ENCODE peak calls at places on chromosomes 13 and 19, in eight cellular contexts. One of them, this sample, is unnamed.
A peak's percentile ranks its signal among the peaks of the same experiment; 100 is the strongest.

GRCh38 chr19:58379276-58379675 is 1.6 kb downstream of the ZNF837 start:
- DNase-seq in GM23248: no peak
- DNase-seq in omental fat pad: no peak
- DNase-seq in occipital lobe: no peak
- DNase-seq in aorta: no peak
- DNase-seq in stimulated activated CD8-positive, alpha-beta memory T cell treated with anti-CD3 and anti-CD28 coated beads, Interleukin-2, amount 100 ng/mL, for 1 hour: no peak
- DNase-seq in tibial artery: no peak
- DNase-seq in activated T-cell treated with anti-CD3 and anti-CD28 coated beads, Interleukin-2, amount 50 U/mL, for 4 hours: no peak
- DNase-seq in this sample: no peak

GRCh38 chr19:11033251-11033650 is 56.0 kb upstream of the LDLR start:
- DNase-seq in aorta: no peak
- DNase-seq in GM23248: no peak
- DNase-seq in omental fat pad: no peak
- DNase-seq in stimulated activated CD8-positive, alpha-beta memory T cell treated with anti-CD3 and anti-CD28 coated beads, Interleukin-2, amount 100 ng/mL, for 1 hour: no peak
- DNase-seq in tibial artery: no peak
- DNase-seq in occipital lobe: no peak
- DNase-seq in activated T-cell treated with anti-CD3 and anti-CD28 coated beads, Interleukin-2, amount 50 U/mL, for 4 hours: no peak
- DNase-seq in this sample: no peak

GRCh38 chr19:10713317-10713716 is 4.6 kb upstream of the DNM2 start:
- DNase-seq in omental fat pad: no peak
- DNase-seq in aorta: no peak
- DNase-seq in occipital lobe: no peak
- DNase-seq in GM23248: no peak
- DNase-seq in tibial artery: no peak
- DNase-seq in stimulated activated CD8-positive, alpha-beta memory T cell treated with anti-CD3 and anti-CD28 coated beads, Interleukin-2, amount 100 ng/mL, for 1 hour: no peak
- DNase-seq in activated T-cell treated with anti-CD3 and anti-CD28 coated beads, Interleukin-2, amount 50 U/mL, for 4 hours: no peak
- DNase-seq in this sample: no peak

GRCh38 chr19:39188960-39189359 is 7.8 kb upstream of the NCCRP1 start:
- DNase-seq in GM23248: no peak
- DNase-seq in omental fat pad: no peak
- DNase-seq in aorta: no peak
- DNase-seq in occipital lobe: no peak
- DNase-seq in activated T-cell treated with anti-CD3 and anti-CD28 coated beads, Interleukin-2, amount 50 U/mL, for 4 hours: no peak
- DNase-seq in tibial artery: no peak
- DNase-seq in stimulated activated CD8-positive, alpha-beta memory T cell treated with anti-CD3 and anti-CD28 coated beads, Interleukin-2, amount 100 ng/mL, for 1 hour: no peak
- DNase-seq in this sample: no peak

GRCh38 chr19:55640043-55640576 is 692 bp upstream of the ZNF580 start:
- DNase-seq in stimulated activated CD8-positive, alpha-beta memory T cell treated with anti-CD3 and anti-CD28 coated beads, Interleukin-2, amount 100 ng/mL, for 1 hour: peak; percentile 54
- DNase-seq in omental fat pad: no peak
- DNase-seq in GM23248: peak; percentile 93
- DNase-seq in aorta: peak; percentile 91
- DNase-seq in activated T-cell treated with anti-CD3 and anti-CD28 coated beads, Interleukin-2, amount 50 U/mL, for 4 hours: peak; percentile 74
- DNase-seq in tibial artery: peak; percentile 81
- DNase-seq in occipital lobe: no peak
- DNase-seq in this sample: no peak

GRCh38 chr19:13300421-13301030 is 150.3 kb downstream of the IER2 start:
- DNase-seq in activated T-cell treated with anti-CD3 and anti-CD28 coated beads, Interleukin-2, amount 50 U/mL, for 4 hours: no peak
- DNase-seq in stimulated activated CD8-positive, alpha-beta memory T cell treated with anti-CD3 and anti-CD28 coated beads, Interleukin-2, amount 100 ng/mL, for 1 hour: no peak
- DNase-seq in occipital lobe: no peak
- DNase-seq in aorta: no peak
- DNase-seq in GM23248: no peak
- DNase-seq in tibial artery: no peak
- DNase-seq in omental fat pad: no peak
- DNase-seq in this sample: no peak

GRCh38 chr13:104310861-104311260 is 1244.6 kb upstream of the SLC10A2 start:
- DNase-seq in stimulated activated CD8-positive, alpha-beta memory T cell treated with anti-CD3 and anti-CD28 coated beads, Interleukin-2, amount 100 ng/mL, for 1 hour: no peak
- DNase-seq in aorta: no peak
- DNase-seq in tibial artery: no peak
- DNase-seq in GM23248: no peak
- DNase-seq in occipital lobe: no peak
- DNase-seq in omental fat pad: no peak
- DNase-seq in activated T-cell treated with anti-CD3 and anti-CD28 coated beads, Interleukin-2, amount 50 U/mL, for 4 hours: no peak
- DNase-seq in this sample: no peak

GRCh38 chr19:5354403-5354802 is 13.8 kb upstream of the PTPRS start:
- DNase-seq in omental fat pad: no peak
- DNase-seq in tibial artery: no peak
- DNase-seq in activated T-cell treated with anti-CD3 and anti-CD28 coated beads, Interleukin-2, amount 50 U/mL, for 4 hours: no peak
- DNase-seq in aorta: no peak
- DNase-seq in occipital lobe: no peak
- DNase-seq in GM23248: peak; percentile 33
- DNase-seq in stimulated activated CD8-positive, alpha-beta memory T cell treated with anti-CD3 and anti-CD28 coated beads, Interleukin-2, amount 100 ng/mL, for 1 hour: no peak
- DNase-seq in this sample: no peak

GRCh38 chr19:46471778-46472543 is 598 bp upstream of the PNMA8A start:
- DNase-seq in stimulated activated CD8-positive, alpha-beta memory T cell treated with anti-CD3 and anti-CD28 coated beads, Interleukin-2, amount 100 ng/mL, for 1 hour: no peak
- DNase-seq in tibial artery: peak; percentile 37
- DNase-seq in omental fat pad: no peak
- DNase-seq in aorta: peak; percentile 3
- DNase-seq in GM23248: no peak
- DNase-seq in activated T-cell treated with anti-CD3 and anti-CD28 coated beads, Interleukin-2, amount 50 U/mL, for 4 hours: no peak
- DNase-seq in occipital lobe: no peak
- DNase-seq in this sample: no peak

GRCh38 chr19:4343845-4344713 is 717 bp downstream of the MPND start:
- DNase-seq in activated T-cell treated with anti-CD3 and anti-CD28 coated beads, Interleukin-2, amount 50 U/mL, for 4 hours: no peak
- DNase-seq in GM23248: no peak
- DNase-seq in occipital lobe: no peak
- DNase-seq in tibial artery: no peak
- DNase-seq in stimulated activated CD8-positive, alpha-beta memory T cell treated with anti-CD3 and anti-CD28 coated beads, Interleukin-2, amount 100 ng/mL, for 1 hour: no peak
- DNase-seq in omental fat pad: no peak
- DNase-seq in aorta: peak; percentile 80
- DNase-seq in this sample: no peak

GRCh38 chr13:46698910-46699460 is 98.0 kb downstream of the ESD start:
- DNase-seq in GM23248: no peak
- DNase-seq in activated T-cell treated with anti-CD3 and anti-CD28 coated beads, Interleukin-2, amount 50 U/mL, for 4 hours: no peak
- DNase-seq in aorta: no peak
- DNase-seq in tibial artery: no peak
- DNase-seq in occipital lobe: no peak
- DNase-seq in stimulated activated CD8-positive, alpha-beta memory T cell treated with anti-CD3 and anti-CD28 coated beads, Interleukin-2, amount 100 ng/mL, for 1 hour: no peak
- DNase-seq in omental fat pad: no peak
- DNase-seq in this sample: no peak

GRCh38 chr19:3809881-3810707 is 23.9 kb upstream of the MATK start:
- DNase-seq in occipital lobe: no peak
- DNase-seq in stimulated activated CD8-positive, alpha-beta memory T cell treated with anti-CD3 and anti-CD28 coated beads, Interleukin-2, amount 100 ng/mL, for 1 hour: no peak
- DNase-seq in tibial artery: no peak
- DNase-seq in omental fat pad: no peak
- DNase-seq in aorta: no peak
- DNase-seq in activated T-cell treated with anti-CD3 and anti-CD28 coated beads, Interleukin-2, amount 50 U/mL, for 4 hours: no peak
- DNase-seq in GM23248: no peak
- DNase-seq in this sample: no peak

GRCh38 chr19:49642488-49643035 is 553 bp downstream of the SCAF1 start:
- DNase-seq in stimulated activated CD8-positive, alpha-beta memory T cell treated with anti-CD3 and anti-CD28 coated beads, Interleukin-2, amount 100 ng/mL, for 1 hour: no peak
- DNase-seq in occipital lobe: no peak
- DNase-seq in GM23248: no peak
- DNase-seq in omental fat pad: no peak
- DNase-seq in activated T-cell treated with anti-CD3 and anti-CD28 coated beads, Interleukin-2, amount 50 U/mL, for 4 hours: no peak
- DNase-seq in tibial artery: no peak
- DNase-seq in aorta: peak; percentile 65
- DNase-seq in this sample: no peak

GRCh38 chr13:25971499-25972145 is 80.2 kb downstream of the SHISA2 start:
- DNase-seq in stimulated activated CD8-positive, alpha-beta memory T cell treated with anti-CD3 and anti-CD28 coated beads, Interleukin-2, amount 100 ng/mL, for 1 hour: no peak
- DNase-seq in GM23248: no peak
- DNase-seq in occipital lobe: no peak
- DNase-seq in tibial artery: no peak
- DNase-seq in activated T-cell treated with anti-CD3 and anti-CD28 coated beads, Interleukin-2, amount 50 U/mL, for 4 hours: peak; percentile 36
- DNase-seq in aorta: no peak
- DNase-seq in omental fat pad: no peak
- DNase-seq in this sample: no peak

GRCh38 chr13:33249066-33249465 is 36.5 kb downstream of the STARD13 start:
- DNase-seq in activated T-cell treated with anti-CD3 and anti-CD28 coated beads, Interleukin-2, amount 50 U/mL, for 4 hours: no peak
- DNase-seq in omental fat pad: no peak
- DNase-seq in tibial artery: no peak
- DNase-seq in stimulated activated CD8-positive, alpha-beta memory T cell treated with anti-CD3 and anti-CD28 coated beads, Interleukin-2, amount 100 ng/mL, for 1 hour: no peak
- DNase-seq in GM23248: peak; percentile 48
- DNase-seq in occipital lobe: no peak
- DNase-seq in aorta: no peak
- DNase-seq in this sample: no peak

GRCh38 chr13:47846886-47847285 is 154.2 kb downstream of the SUCLA2 start:
- DNase-seq in omental fat pad: no peak
- DNase-seq in activated T-cell treated with anti-CD3 and anti-CD28 coated beads, Interleukin-2, amount 50 U/mL, for 4 hours: no peak
- DNase-seq in occipital lobe: no peak
- DNase-seq in GM23248: peak; percentile 15
- DNase-seq in stimulated activated CD8-positive, alpha-beta memory T cell treated with anti-CD3 and anti-CD28 coated beads, Interleukin-2, amount 100 ng/mL, for 1 hour: no peak
- DNase-seq in aorta: no peak
- DNase-seq in tibial artery: no peak
- DNase-seq in this sample: no peak

GRCh38 chr13:106520205-106521004 is 15.1 kb downstream of the EFNB2 start:
- DNase-seq in occipital lobe: no peak
- DNase-seq in stimulated activated CD8-positive, alpha-beta memory T cell treated with anti-CD3 and anti-CD28 coated beads, Interleukin-2, amount 100 ng/mL, for 1 hour: no peak
- DNase-seq in GM23248: peak; percentile 47
- DNase-seq in tibial artery: no peak
- DNase-seq in activated T-cell treated with anti-CD3 and anti-CD28 coated beads, Interleukin-2, amount 50 U/mL, for 4 hours: no peak
- DNase-seq in aorta: no peak
- DNase-seq in omental fat pad: no peak
- DNase-seq in this sample: no peak

GRCh38 chr19:16078759-16079707 is 2.7 kb downstream of the TPM4 start:
- DNase-seq in GM23248: peak; percentile 97
- DNase-seq in omental fat pad: no peak
- DNase-seq in aorta: peak; percentile 84
- DNase-seq in occipital lobe: no peak
- DNase-seq in tibial artery: peak; percentile 90
- DNase-seq in activated T-cell treated with anti-CD3 and anti-CD28 coated beads, Interleukin-2, amount 50 U/mL, for 4 hours: peak; percentile 61
- DNase-seq in stimulated activated CD8-positive, alpha-beta memory T cell treated with anti-CD3 and anti-CD28 coated beads, Interleukin-2, amount 100 ng/mL, for 1 hour: peak; percentile 41
- DNase-seq in this sample: no peak

GRCh38 chr13:94921181-94921580 is 208.8 kb upstream of the SOX21 start:
- DNase-seq in tibial artery: no peak
- DNase-seq in aorta: no peak
- DNase-seq in omental fat pad: no peak
- DNase-seq in stimulated activated CD8-positive, alpha-beta memory T cell treated with anti-CD3 and anti-CD28 coated beads, Interleukin-2, amount 100 ng/mL, for 1 hour: no peak
- DNase-seq in occipital lobe: no peak
- DNase-seq in activated T-cell treated with anti-CD3 and anti-CD28 coated beads, Interleukin-2, amount 50 U/mL, for 4 hours: no peak
- DNase-seq in GM23248: no peak
- DNase-seq in this sample: no peak

GRCh38 chr13:33058816-33059215 is 42.6 kb downstream of the KL start:
- DNase-seq in omental fat pad: no peak
- DNase-seq in aorta: no peak
- DNase-seq in stimulated activated CD8-positive, alpha-beta memory T cell treated with anti-CD3 and anti-CD28 coated beads, Interleukin-2, amount 100 ng/mL, for 1 hour: no peak
- DNase-seq in activated T-cell treated with anti-CD3 and anti-CD28 coated beads, Interleukin-2, amount 50 U/mL, for 4 hours: no peak
- DNase-seq in occipital lobe: no peak
- DNase-seq in tibial artery: no peak
- DNase-seq in GM23248: no peak
- DNase-seq in this sample: no peak

GRCh38 chr19:13072206-13072898 is 30.3 kb downstream of the LYL1 start:
- DNase-seq in aorta: no peak
- DNase-seq in stimulated activated CD8-positive, alpha-beta memory T cell treated with anti-CD3 and anti-CD28 coated beads, Interleukin-2, amount 100 ng/mL, for 1 hour: no peak
- DNase-seq in tibial artery: no peak
- DNase-seq in omental fat pad: no peak
- DNase-seq in GM23248: no peak
- DNase-seq in activated T-cell treated with anti-CD3 and anti-CD28 coated beads, Interleukin-2, amount 50 U/mL, for 4 hours: no peak
- DNase-seq in occipital lobe: peak; percentile 85
- DNase-seq in this sample: no peak